ENCODE peak calls at places on chromosome 4, in four cellular contexts. S is heart right ventricle, X is PC-3, O is tibial nerve. V is an unnamed sample.

GRCh38 chr4:168751263-168752225 is 254.7 kb downstream of the PALLD start:
- DNase-seq in S (no peak), X (no peak), O (no peak), V (no peak)

GRCh38 chr4:83664741-83665140 is 128.8 kb downstream of the GPAT3 start:
- DNase-seq in S (no peak), X (no peak), O (no peak), V (no peak)

GRCh38 chr4:83238849-83239248 is 45.7 kb downstream of the COQ2 start:
- DNase-seq in S (no peak), X (no peak), O (no peak), V (no peak)

GRCh38 chr4:164021947-164022346 is 527.5 kb downstream of the TMA16 start:
- DNase-seq in S (no peak), X (no peak), O (no peak), V (no peak)

GRCh38 chr4:73520821-73521220 is 39.3 kb downstream of the AFM start:
- DNase-seq in S (no peak), X (peak; percentile 48), O (no peak), V (no peak)

GRCh38 chr4:147078875-147079658 is 133.4 kb upstream of the TTC29 start:
- DNase-seq in S (peak; percentile 22), X (no peak), O (no peak), V (no peak)

GRCh38 chr4:167956676-167957075 is 135.7 kb upstream of the ANXA10 start:
- DNase-seq in S (no peak), X (peak; percentile 53), O (no peak), V (no peak)

GRCh38 chr4:16912896-16913295 is 14.5 kb upstream of the LDB2 start:
- DNase-seq in S (no peak), X (no peak), O (no peak), V (no peak)

GRCh38 chr4:163164591-163164990 is 2.1 kb downstream of the NAF1 start:
- DNase-seq in S (no peak), X (no peak), O (no peak), V (no peak)

GRCh38 chr4:26321326-26322276 is 787 bp downstream of the RBPJ start:
- DNase-seq in S (no peak), X (no peak), O (no peak), V (peak; percentile 29)

GRCh38 chr4:54189140-54189539 is 40.0 kb upstream of the PDGFRA start:
- DNase-seq in S (no peak), X (no peak), O (no peak), V (no peak)

GRCh38 chr4:103375278-103375677 is 177.1 kb upstream of the CENPE start:
- DNase-seq in S (no peak), X (peak; percentile 49), O (no peak), V (no peak)

GRCh38 chr4:54318904-54319303 is 89.8 kb downstream of the PDGFRA start:
- DNase-seq in S (no peak), X (peak; percentile 73), O (no peak), V (peak; percentile 53)

GRCh38 chr4:22969314-22969896 is 276.7 kb downstream of the GBA3 start:
- DNase-seq in S (no peak), X (peak; percentile 86), O (no peak), V (no peak)

GRCh38 chr4:139593091-139593564 is 37.1 kb upstream of the SETD7 start:
- DNase-seq in S (no peak), X (no peak), O (no peak), V (no peak)

GRCh38 chr4:17763352-17763890 is 18.0 kb downstream of the FAM184B start:
- DNase-seq in S (no peak), X (no peak), O (no peak), V (no peak)

GRCh38 chr4:119628281-119629141 is at the start of gene PDE5A:
- DNase-seq in S (peak; percentile 84), X (peak; percentile 87), O (peak; percentile 63), V (peak; percentile 87)

GRCh38 chr4:129098578-129098977 is 2.6 kb downstream of the C4orf33 start:
- DNase-seq in S (no peak), X (no peak), O (no peak), V (no peak)

GRCh38 chr4:189507060-189507459 is 433.6 kb upstream of the FRG1 start:
- DNase-seq in S (no peak), X (no peak), O (no peak), V (no peak)

GRCh38 chr4:180285796-180286195 is 1957.4 kb upstream of the TENM3 start:
- DNase-seq in S (no peak), X (no peak), O (no peak), V (peak; percentile 5)

GRCh38 chr4:60780874-60781273 is 419.3 kb upstream of the ADGRL3 start:
- DNase-seq in S (no peak), X (peak; percentile 77), O (no peak), V (no peak)

GRCh38 chr4:152258804-152259708 is 276.8 kb downstream of the FBXW7 start:
- DNase-seq in S (no peak), X (peak; percentile 68), O (no peak), V (no peak)

GRCh38 chr4:170386974-170387373 is 297.2 kb upstream of the AADAT start:
- DNase-seq in S (no peak), X (no peak), O (no peak), V (no peak)

GRCh38 chr4:8694226-8694625 is 101.7 kb downstream of the CPZ start:
- DNase-seq in S (no peak), X (no peak), O (no peak), V (no peak)

GRCh38 chr4:169372791-169373190 is 102.0 kb upstream of the SH3RF1 start:
- DNase-seq in S (no peak), X (no peak), O (no peak), V (no peak)

DNA sequence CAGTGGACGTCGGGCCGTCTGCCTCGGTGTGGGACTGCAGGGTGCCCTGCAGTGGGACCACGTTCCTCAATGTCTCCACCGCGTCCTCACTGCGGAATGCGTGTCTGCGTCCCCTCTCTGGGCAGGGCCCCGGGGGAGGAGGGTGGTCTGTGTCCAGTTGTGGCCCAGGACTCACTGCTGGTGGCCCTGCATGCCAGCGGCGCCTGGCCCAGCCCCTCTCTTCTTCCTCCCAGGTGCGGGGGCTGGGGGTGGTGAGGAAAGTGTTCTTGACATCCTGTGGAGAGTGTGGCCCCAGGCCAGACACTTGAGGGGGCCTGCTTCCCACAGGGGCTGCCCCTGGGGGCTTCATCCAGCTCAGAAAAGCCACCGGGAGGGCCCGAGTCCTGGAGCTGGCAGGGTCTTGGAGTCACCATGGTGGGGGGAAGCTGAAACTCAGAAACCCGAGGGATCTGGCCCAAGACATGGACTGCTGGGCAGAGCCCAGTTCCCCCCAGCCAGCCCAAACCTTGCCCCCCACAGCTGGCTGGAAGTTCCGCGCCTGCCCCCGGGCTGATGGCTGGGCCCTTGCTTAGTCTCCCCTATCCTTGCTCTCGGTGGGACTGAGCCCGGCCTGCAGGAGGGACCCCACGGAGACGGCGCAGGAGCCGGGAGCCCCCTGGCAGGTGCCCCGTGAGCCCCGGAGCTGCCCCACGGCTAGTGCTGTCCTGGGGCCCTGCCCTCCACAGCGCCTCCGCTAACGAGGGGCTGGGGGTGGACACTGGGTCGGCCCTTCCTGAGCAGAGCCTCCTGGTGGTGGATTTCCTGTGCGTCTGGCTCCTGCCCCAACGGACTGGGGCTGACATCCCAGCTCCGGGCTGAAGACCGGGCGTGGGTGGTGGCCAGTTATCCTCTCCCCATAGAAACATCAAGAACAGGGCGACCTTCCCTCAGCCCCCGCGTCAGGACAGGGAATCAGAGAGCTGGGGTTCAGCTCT is 2.9 kb downstream of the DOK7 start:
- DNase-seq in S (peak; percentile 44), X (no peak), O (no peak), V (no peak)
- TF ChIP-seq CTCF in S (peak; percentile 56), X (no peak), O (no peak), V (no peak)

GRCh38 chr4:130403221-130403620 is 1307.3 kb downstream of the C4orf33 start:
- DNase-seq in S (no peak), X (no peak), O (no peak), V (no peak)
- TF ChIP-seq CTCF in S (no peak), X (no peak), O (no peak), V (no peak)

GRCh38 chr4:39441593-39441992 is 17.1 kb downstream of the RPL9 start:
- DNase-seq in S (no peak), X (no peak), O (no peak), V (no peak)

GRCh38 chr4:39433878-39434492 is 24.7 kb downstream of the RPL9 start:
- DNase-seq in S (no peak), X (no peak), O (no peak), V (no peak)

GRCh38 chr4:39435875-39436563 is 22.7 kb downstream of the RPL9 start:
- DNase-seq in S (no peak), X (no peak), O (no peak), V (no peak)
- TF ChIP-seq CTCF in S (no peak), X (peak; percentile 47), O (no peak), V (no peak)

GRCh38 chr4:173536808-173537429 is 6.9 kb upstream of the HAND2 start:
- DNase-seq in S (no peak), X (peak; percentile 31), O (no peak), V (no peak)
- TF ChIP-seq CTCF in S (peak; percentile 23), X (peak; percentile 43), O (no peak), V (no peak)

DNA sequence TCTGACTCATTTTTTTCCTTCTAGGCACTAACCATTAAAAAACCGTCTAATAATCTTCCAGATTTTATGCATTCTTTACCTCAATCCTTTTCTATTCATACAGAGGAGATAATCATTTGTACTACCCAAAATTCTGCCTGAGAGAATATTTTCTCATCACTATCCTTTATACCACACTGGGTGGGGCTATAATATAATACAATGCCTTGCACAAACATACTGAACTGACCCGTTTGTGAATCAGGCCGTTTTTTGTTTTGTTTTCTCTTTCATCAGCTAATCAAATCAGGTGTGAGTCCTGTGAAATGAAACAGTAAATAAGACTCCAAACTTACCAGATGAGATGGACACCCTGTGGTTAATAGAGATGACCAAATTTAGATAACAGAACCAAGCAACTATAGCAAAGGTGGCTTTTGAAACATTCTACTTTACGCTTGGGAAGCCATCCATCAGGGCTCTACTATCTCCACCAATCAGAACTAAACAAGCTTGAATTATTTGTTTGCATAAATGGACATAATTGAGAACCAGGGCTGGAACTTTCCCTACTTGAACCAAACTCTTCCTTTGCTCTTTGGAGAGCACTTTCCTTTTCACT is 573.0 kb downstream of the GABRG1 start:
- DNase-seq in S (no peak), X (peak; percentile 1), O (no peak), V (no peak)
- TF ChIP-seq CTCF in S (peak; percentile 27), X (no peak), O (no peak), V (no peak)

GRCh38 chr4:4289930-4290850 is at the start of the genes LYAR and ZBTB49:
- DNase-seq in S (peak; percentile 96), X (peak; percentile 89), O (peak; percentile 90), V (peak; percentile 96)
- TF ChIP-seq CTCF in S (peak; percentile 22), X (no peak), O (no peak), V (no peak)

DNA sequence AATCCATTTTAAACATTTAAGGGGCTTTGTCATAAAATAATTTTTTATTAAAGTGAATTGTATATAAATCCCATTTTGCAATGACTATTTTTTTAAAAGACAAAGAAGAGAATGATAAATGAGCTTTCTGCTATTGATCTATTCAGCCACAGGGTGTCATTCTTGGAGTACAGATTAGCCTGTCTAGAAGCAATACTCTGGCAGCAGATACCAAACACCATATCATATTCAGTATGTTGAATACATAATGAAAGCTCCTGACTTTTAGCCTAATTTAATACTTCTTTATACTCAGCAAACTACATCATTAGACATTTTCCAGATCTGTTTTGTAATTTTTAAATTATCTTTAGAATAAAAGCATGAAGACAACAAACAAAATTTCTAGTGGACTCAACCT is 496.3 kb downstream of the PDGFC start:
- DNase-seq in S (no peak), X (peak; percentile 69), O (no peak), V (peak; percentile 6)
- TF ChIP-seq CTCF in S (peak; percentile 67), X (peak; percentile 77), O (peak; percentile 21), V (no peak)

V was measured in GM20000.